ENCODE peak calls at places on chromosomes 13 and 19, in nine cellular contexts. K is lower lobe of right lung, C is ovary, Z is fibroblast of pulmonary artery, X is tibial artery, L is HFF-Myc, E is ascending aorta, R is mucosa of descending colon, I is transverse colon. V is an unnamed sample.

GRCh38 chr13:106038752-106039151 is 496.7 kb downstream of the EFNB2 start:
- DNase-seq in K (no peak), C (no peak), Z (peak; percentile 73), X (no peak), L (peak; percentile 30), E (no peak), R (no peak), I (no peak), V (peak; percentile 80)

GRCh38 chr13:108609353-108609752 is 20.1 kb upstream of the MYO16 start:
- DNase-seq in K (no peak), C (no peak), Z (peak; percentile 16), X (no peak), L (peak; percentile 20), E (no peak), R (no peak), I (no peak), V (peak; percentile 21)

GRCh38 chr13:111659842-111660241 is 339.4 kb downstream of the TEX29 start:
- DNase-seq in K (no peak), C (peak; percentile 1), Z (no peak), X (no peak), L (no peak), E (no peak), R (no peak), I (no peak), V (no peak)

GRCh38 chr13:99496322-99497142 is 4.7 kb upstream of the TM9SF2 start:
- DNase-seq in K (peak; percentile 61), C (peak; percentile 42), Z (peak; percentile 17), X (peak; percentile 84), L (no peak), E (peak; percentile 26), R (peak; percentile 69), I (peak; percentile 76), V (no peak)

GRCh38 chr19:41848666-41849065 is 3.8 kb downstream of the DMRTC2 start:
- DNase-seq in K (no peak), C (no peak), Z (no peak), X (no peak), L (no peak), E (no peak), R (no peak), I (no peak), V (no peak)

GRCh38 chr13:33328691-33329090 is 43.1 kb upstream of the STARD13 start:
- DNase-seq in K (no peak), C (no peak), Z (peak; percentile 24), X (no peak), L (no peak), E (no peak), R (no peak), I (no peak), V (peak; percentile 28)

GRCh38 chr13:93227280-93227905 is 786 bp downstream of the GPC6 start:
- DNase-seq in K (peak; percentile 35), C (peak; percentile 30), Z (peak; percentile 59), X (peak; percentile 70), L (no peak), E (no peak), R (peak; percentile 11), I (peak; percentile 11), V (peak; percentile 74)

GRCh38 chr19:23762884-23763711 is 4.4 kb upstream of the ZNF681 start:
- DNase-seq in K (peak; percentile 91), C (peak; percentile 70), Z (peak; percentile 48), X (peak; percentile 88), L (no peak), E (peak; percentile 41), R (peak; percentile 94), I (peak; percentile 93), V (peak; percentile 79)

GRCh38 chr19:8355631-8356402 is 8.1 kb upstream of the ANGPTL4 start:
- DNase-seq in K (no peak), C (no peak), Z (peak; percentile 98), X (peak; percentile 83), L (peak; percentile 90), E (peak; percentile 31), R (no peak), I (no peak), V (peak; percentile 78)

GRCh38 chr19:44532819-44533218 is 3.3 kb upstream of the CEACAM20 start:
- DNase-seq in K (no peak), C (no peak), Z (no peak), X (peak; percentile 5), L (no peak), E (no peak), R (no peak), I (no peak), V (no peak)

GRCh38 chr19:6828306-6828697 is 55.8 kb downstream of the VAV1 start:
- DNase-seq in K (no peak), C (no peak), Z (no peak), X (peak; percentile 45), L (no peak), E (no peak), R (no peak), I (no peak), V (peak; percentile 70)

GRCh38 chr19:48625891-48626327 is 6.6 kb downstream of the SPHK2 start:
- DNase-seq in K (peak; percentile 49), C (no peak), Z (no peak), X (peak; percentile 71), L (no peak), E (no peak), R (peak; percentile 39), I (peak; percentile 36), V (no peak)

GRCh38 chr19:48624067-48624594 is 4.8 kb downstream of the SPHK2 start:
- DNase-seq in K (peak; percentile 99), C (peak; percentile 98), Z (peak; percentile 98), X (peak; percentile 99), L (peak; percentile 84), E (peak; percentile 88), R (peak; percentile 98), I (peak; percentile 99), V (peak; percentile 98)

GRCh38 chr19:48627211-48627864 is 8.0 kb downstream of the SPHK2 start:
- DNase-seq in K (no peak), C (no peak), Z (no peak), X (peak; percentile 72), L (no peak), E (no peak), R (peak; percentile 76), I (peak; percentile 73), V (peak; percentile 37)

GRCh38 chr19:48623556-48624066 is 4.3 kb downstream of the SPHK2 start:
- DNase-seq in K (no peak), C (no peak), Z (no peak), X (no peak), L (no peak), E (no peak), R (no peak), I (no peak), V (no peak)

DNA sequence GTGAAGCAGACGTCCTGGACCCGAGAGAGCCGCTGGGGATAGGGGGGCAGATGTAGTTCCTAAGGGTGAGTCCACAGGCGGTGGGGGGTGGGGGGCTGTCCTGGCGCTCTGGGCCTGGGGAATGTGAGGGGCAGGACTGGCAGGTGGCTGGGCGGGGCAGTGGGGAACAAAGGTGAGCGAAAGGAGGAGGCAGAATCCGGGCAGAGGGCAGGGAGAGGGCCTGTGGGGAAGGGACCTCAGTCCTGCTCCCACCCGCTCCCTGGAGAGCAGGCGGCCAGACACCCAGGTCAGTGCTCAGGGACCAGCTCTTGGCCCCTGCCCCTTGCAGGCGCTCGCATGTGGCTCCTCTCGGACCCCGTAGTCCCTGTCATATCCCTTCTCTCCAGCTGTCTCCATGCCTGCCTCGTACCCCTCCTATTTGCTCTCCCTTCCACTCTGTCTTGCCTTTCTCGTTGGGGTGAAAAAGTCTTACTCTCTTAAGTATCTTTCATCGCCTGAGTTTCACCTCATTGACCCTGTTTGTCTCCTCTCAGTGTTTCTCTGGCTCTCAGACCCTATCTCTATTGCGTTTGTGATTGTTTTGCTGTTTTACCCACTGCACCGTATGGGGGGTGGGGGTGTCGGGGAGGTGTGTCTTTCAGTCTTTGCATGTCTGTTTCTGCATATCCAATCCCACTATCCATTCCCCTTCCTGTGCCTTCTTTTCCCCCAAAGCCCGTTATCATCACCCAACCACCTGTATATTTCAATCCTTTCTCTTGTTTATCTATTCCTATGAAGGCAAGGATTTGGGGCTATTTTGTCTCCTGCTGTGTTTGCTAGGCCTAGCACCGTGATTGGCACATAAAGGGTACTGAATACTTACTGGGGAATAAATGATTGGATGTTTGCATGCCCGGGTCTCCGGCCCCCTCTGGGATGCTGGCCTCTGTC is 5.8 kb downstream of the SPHK2 start:
- DNase-seq in K (peak; percentile 49), C (no peak), Z (no peak), X (peak; percentile 69), L (no peak), E (no peak), R (peak; percentile 76), I (peak; percentile 79), V (no peak)
- H3K4me3 ChIP-seq in K (peak overlapping the region; percentile 56), C (no peak overlapping the region), Z (peak overlapping the region; percentile 64), X (peak overlapping the region; percentile 56), L (peak overlapping the region; percentile 71), E (peak overlapping the region; percentile 73), R (no peak overlapping the region), I (peak overlapping the region; percentile 45), V (no peak overlapping the region)

DNA sequence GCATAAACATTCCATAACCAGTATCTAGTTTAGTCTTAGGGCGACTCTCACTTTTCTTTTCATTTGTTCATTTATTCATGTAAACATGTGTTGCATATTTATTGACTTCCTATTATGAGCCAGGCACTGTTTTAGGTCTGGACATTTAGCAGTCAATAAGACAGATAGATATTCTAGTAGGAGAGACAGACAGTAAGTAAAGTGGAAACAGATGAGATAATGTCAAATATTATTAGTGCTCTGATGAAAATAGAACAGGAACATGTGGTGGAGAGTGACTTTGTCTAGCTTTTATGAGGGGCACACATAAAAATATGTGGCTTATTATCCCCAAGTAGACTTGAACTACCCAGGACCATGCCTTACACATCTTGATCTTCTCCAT is 193.0 kb downstream of the NDFIP2 start:
- DNase-seq in K (no peak), C (no peak), Z (no peak), X (no peak), L (no peak), E (no peak), R (no peak), I (no peak), V (no peak)
- TF ChIP-seq CTCF in K (no peak), C (no peak), Z (no peak), X (no peak), L (no peak), E (no peak), R (no peak), I (no peak), V (no peak)

DNA sequence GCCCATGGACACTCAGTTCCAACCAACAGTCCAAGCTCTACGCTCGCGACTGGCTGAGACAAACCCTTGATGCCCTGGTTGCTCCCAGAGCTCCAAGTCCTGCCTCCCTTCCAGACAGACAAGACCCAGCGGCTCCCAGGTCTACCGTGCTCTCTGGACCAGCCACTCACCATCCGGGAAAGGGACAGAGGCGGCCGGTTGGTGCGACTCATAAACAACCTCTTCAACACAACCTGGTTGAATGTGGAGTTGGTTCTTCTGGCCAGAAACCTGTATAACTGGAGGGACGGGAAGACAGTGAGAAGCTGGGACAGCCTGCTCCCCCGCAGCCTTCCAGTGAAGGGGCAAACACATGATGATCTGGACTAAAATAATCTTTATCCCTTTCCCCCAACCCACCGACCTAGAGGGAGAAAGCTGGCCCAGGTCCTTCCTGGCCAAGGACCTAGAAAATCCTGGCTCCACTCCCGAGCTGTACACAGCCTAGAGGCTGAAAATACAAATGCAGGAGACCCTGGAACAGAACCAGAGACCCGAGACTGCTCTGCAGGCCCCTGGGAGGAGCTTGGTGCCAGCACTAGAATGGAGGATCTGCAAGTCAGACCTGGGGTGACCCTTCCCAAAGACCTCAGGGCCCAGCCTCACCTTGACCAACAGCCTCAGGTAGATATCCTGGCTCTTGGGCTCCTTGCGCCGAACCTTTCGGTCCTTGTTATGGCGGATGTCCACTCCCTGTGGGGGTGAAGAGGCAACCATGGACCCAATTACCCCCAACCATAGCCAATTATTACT is 1.6 kb downstream of the RPL18 start:
- DNase-seq in K (no peak), C (no peak), Z (no peak), X (peak; percentile 60), L (no peak), E (no peak), R (no peak), I (no peak), V (peak; percentile 49)
- H3K4me3 ChIP-seq in K (peak overlapping the region; percentile 72), C (no peak overlapping the region), Z (peak overlapping the region; percentile 100), X (peak overlapping the region; percentile 72), L (peak overlapping the region; percentile 90), E (peak overlapping the region; percentile 68), R (no peak overlapping the region), I (peak overlapping the region; percentile 73), V (peak overlapping the region; percentile 94)

GRCh38 chr19:51830263-51830662 is 35.3 kb downstream of the FPR3 start:
- DNase-seq in K (no peak), C (no peak), Z (peak; percentile 42), X (no peak), L (no peak), E (no peak), R (peak; percentile 14), I (no peak), V (peak; percentile 1)
- TF ChIP-seq CTCF in K (peak; percentile 42), C (no peak), Z (peak; percentile 27), X (no peak), L (no peak), E (peak; percentile 19), R (no peak), I (no peak), V (no peak)